ENCODE peak calls at places on chromosomes 11 and 22, in eight cellular contexts. Y is Karpas-422, H is A549, Z is HCT116, N is SK-N-SH, V is mammary epithelial cell, R is neural progenitor cell, D is mesenchymal stem cell. X is an unnamed sample. For H3K4me1, the result is how much of the 10 kb centered on the place peaks cover.

GRCh38 chr22:27154717-27155116 is 497.3 kb downstream of the MIAT start:
- DNase-seq in D (no peak), H (no peak), V (no peak), R (no peak), Y (no peak), Z (no peak), N (no peak), X (no peak)

GRCh38 chr22:35446365-35446764 is 46.4 kb downstream of the MCM5 start:
- DNase-seq in V (peak), Z (no peak), Y (no peak), R (no peak), N (no peak), H (no peak), D (peak), X (peak)

GRCh38 chr22:28769394-28770085 is 3.0 kb upstream of the CCDC117 start:
- DNase-seq in D (no peak), N (no peak), R (no peak), H (no peak), Z (no peak), V (no peak), Y (no peak), X (no peak)

GRCh38 chr11:66150140-66150539 is 80.1 kb downstream of the PACS1 start:
- DNase-seq in H (no peak), Z (no peak), V (no peak), R (no peak), Y (no peak), N (no peak), D (peak), X (no peak)

GRCh38 chr11:122781378-122782040 is 56.8 kb upstream of the CRTAM start:
- DNase-seq in V (peak), N (peak), Z (peak), D (peak), R (peak), Y (peak), H (peak), X (peak)

GRCh38 chr22:35634981-35635540 is 13.2 kb upstream of the APOL6 start:
- DNase-seq in V (no peak), R (no peak), Y (peak), N (no peak), H (no peak), Z (no peak), D (no peak), X (no peak)

GRCh38 chr11:109926941-109927340 is 166.3 kb upstream of the ZC3H12C start:
- DNase-seq in V (no peak), Z (no peak), H (no peak), N (no peak), R (no peak), D (no peak), Y (no peak), X (no peak)

GRCh38 chr22:45006101-45006872 is 3.5 kb downstream of the PHF21B start:
- DNase-seq in R (no peak), N (no peak), Z (no peak), H (no peak), D (no peak), Y (peak), V (no peak), X (peak)

GRCh38 chr11:117618956-117619355 is 178.1 kb downstream of the DSCAML1 start:
- DNase-seq in D (no peak), N (peak), Z (no peak), V (no peak), H (no peak), Y (peak), R (peak), X (no peak)

GRCh38 chr11:61429346-61429690 is 457 bp downstream of the CPSF7 start:
- DNase-seq in R (peak), H (peak), Z (peak), N (peak), Y (peak), D (peak), V (peak), X (peak)

GRCh38 chr22:47659467-47660302 is 897.2 kb downstream of the TBC1D22A start:
- DNase-seq in H (no peak), Z (no peak), R (peak), Y (no peak), D (no peak), V (no peak), N (no peak), X (no peak)

GRCh38 chr22:28607710-28608109 is 71.9 kb downstream of the TTC28 start:
- DNase-seq in V (no peak), D (peak), Z (no peak), Y (no peak), R (no peak), N (no peak), H (no peak), X (no peak)

GRCh38 chr22:49723478-49724029 is 104.1 kb downstream of the BRD1 start:
- DNase-seq in R (no peak), D (no peak), H (no peak), V (no peak), Z (no peak), Y (no peak), N (no peak), X (no peak)

GRCh38 chr11:57001674-57002401 is 13.1 kb downstream of the OR5AK2 start:
- DNase-seq in V (peak), N (no peak), R (no peak), H (peak), D (peak), Y (peak), Z (no peak), X (peak)

GRCh38 chr22:30637701-30638114 is 2.1 kb downstream of the SLC35E4 start:
- DNase-seq in Y (no peak), Z (no peak), D (no peak), N (peak), V (peak), H (no peak), R (no peak), X (peak)

GRCh38 chr11:118272001-118272400 is 7.9 kb upstream of the MPZL2 start:
- DNase-seq in D (no peak), Y (no peak), V (no peak), N (no peak), R (no peak), Z (no peak), H (no peak), X (no peak)

GRCh38 chr11:126344291-126344970 is 11.1 kb upstream of the ST3GAL4 start:
- DNase-seq in N (no peak), D (no peak), Y (no peak), V (no peak), Z (no peak), H (no peak), R (no peak), X (no peak)

DNA sequence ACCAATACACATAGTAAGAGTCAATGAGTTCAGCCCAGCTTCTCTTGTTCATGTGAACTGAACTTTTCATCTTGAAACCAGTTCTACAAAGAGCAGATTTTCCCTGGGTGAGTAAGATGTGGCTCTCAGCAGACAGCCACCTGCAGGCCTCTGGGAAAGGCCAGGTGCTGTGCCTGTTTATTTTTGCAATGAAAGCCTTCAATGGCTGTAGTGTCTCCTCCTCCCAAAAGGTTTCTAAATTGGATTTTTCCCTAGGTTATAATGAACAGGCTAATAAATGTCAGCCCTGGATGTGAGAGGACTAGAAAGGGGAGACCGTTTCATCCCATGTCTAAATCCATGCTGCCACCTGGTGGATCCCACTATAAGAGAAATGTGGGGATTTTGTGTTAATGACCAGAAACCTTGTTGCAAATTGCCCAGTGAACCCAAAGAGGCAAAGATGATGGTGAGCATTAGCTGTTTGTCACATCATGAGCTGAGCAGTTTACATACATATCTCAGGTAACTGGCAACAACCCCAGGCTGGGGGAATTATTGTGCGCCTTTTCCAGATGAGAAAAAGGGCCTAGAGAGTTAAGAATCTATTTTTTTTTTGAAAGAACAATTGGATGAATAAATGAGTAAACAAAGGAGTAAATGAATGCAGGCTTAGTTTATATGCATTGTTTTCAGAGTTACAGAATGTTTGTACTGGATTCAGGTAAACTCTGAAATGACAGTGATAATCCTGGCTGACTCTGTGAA is 12.7 kb downstream of the C11orf91 start:
- DNase-seq in V (peak), N (peak), H (peak), D (peak), Z (peak), Y (peak), R (peak), X (peak)
- H3K4me1 ChIP-seq in V (half or more), N (under half), H (under half), D (under half), Z (half or more), Y (under half), R (under half), X (half or more)

DNA sequence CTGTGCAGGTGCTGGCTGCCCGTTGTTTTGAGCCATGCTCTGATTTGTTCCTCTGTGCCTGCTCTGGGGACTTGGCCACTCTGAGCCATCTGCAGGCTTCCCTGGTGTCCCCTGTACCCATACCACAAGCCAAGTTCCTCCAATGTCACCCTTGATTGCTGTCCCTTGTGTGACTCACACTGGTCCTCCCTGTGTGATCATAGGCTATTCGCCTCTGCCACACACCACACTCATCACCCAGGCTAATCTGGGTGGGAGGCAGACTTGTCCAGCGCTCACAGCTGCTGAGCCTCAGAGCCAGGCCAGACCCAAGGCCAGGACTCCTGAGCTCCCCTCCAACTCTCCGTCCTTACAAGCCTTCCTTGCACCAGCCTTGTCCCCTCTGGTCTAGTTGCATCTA is 31.7 kb downstream of the IGF2 start:
- DNase-seq in Z (no peak), H (no peak), R (no peak), D (no peak), N (no peak), V (no peak), Y (no peak), X (no peak)
- H3K4me2 ChIP-seq in Z (no peak), H (no peak), R (no peak), D (no peak), N (no peak), V (no peak), Y (no peak), X (no peak)

GRCh38 chr11:11243258-11243789 is 109.7 kb downstream of the CSNK2A3 start:
- DNase-seq in R (no peak), D (no peak), Y (no peak), Z (no peak), H (no peak), V (no peak), N (no peak), X (peak)

GRCh38 chr11:11231763-11232162 is 121.3 kb downstream of the CSNK2A3 start:
- DNase-seq in Y (no peak), D (no peak), Z (no peak), N (no peak), H (no peak), R (no peak), V (no peak), X (no peak)

GRCh38 chr11:11239959-11240358 is 113.1 kb downstream of the CSNK2A3 start:
- DNase-seq in V (peak), D (no peak), Y (no peak), H (no peak), N (no peak), R (no peak), Z (no peak), X (no peak)

GRCh38 chr11:11241284-11241683 is 111.8 kb downstream of the CSNK2A3 start:
- DNase-seq in R (no peak), D (no peak), H (no peak), V (no peak), Y (no peak), N (no peak), Z (no peak), X (no peak)

GRCh38 chr11:11237433-11237832 is 115.6 kb downstream of the CSNK2A3 start:
- DNase-seq in N (no peak), V (no peak), Y (no peak), Z (no peak), H (no peak), D (no peak), R (no peak), X (no peak)
- H3K4me1 ChIP-seq in N (under half), V (under half), Y (under half), Z (under half), H (under half), D (under half), R (under half), X (under half)

DNA sequence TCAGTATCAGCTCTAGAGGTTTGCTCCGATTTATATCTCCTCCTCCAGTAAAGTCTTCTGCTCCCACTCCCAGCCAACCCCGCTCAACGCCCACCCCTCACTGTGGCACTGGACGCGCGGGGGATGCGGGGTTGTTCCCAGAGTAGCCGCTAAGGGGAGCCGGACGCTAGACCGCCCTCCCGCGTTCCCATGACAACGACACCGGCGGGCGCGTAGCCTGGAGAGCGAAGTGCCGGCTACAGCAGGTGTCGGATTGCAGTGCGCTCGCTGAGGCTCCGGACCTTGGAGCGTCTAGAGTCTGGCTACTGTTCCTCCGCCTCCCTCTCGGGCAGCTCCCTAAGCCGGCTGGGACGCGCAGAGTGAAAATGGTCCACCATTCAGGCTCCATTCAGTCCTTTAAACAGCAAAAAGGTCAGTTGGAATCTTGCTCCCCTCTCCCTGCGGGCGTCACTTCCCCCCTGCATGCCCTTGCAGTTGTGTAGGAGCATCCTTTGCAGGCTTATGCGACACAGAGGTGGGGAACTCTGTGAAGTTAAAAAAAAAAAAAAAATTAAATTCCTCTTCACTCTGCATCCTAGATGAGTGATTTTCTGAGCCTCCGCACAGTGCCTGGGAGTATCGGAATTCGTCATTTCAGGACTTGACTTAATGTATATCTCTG is at the start of gene ANO3:
- DNase-seq in R (peak), V (peak), Z (no peak), H (peak), N (peak), D (peak), Y (no peak), X (peak)
- H3K4me2 ChIP-seq in R (peak), V (peak), Z (no peak), H (peak), N (peak), D (peak), Y (no peak), X (peak)

X was measured in GM23248.